ENCODE peak calls at places on chromosomes 4 and X, in nine cellular contexts. L, Z, I, Q, G, S, R, M and D are unnamed samples.

GRCh38 chr4:4426511-4427477 is 39.9 kb downstream of the NSG1 start:
- DNase-seq in G (no peak), R (peak), Z (peak), L (no peak), M (no peak), S (no peak), Q (no peak), I (no peak), D (no peak)

GRCh38 chr4:172809319-172809718 is 359.3 kb upstream of the GALNT7 start:
- DNase-seq in I (no peak), R (no peak), M (no peak), Q (no peak), Z (no peak), S (no peak), G (no peak), L (no peak), D (no peak)

GRCh38 chr4:152118108-152118507 is 357.3 kb upstream of the GATB start:
- DNase-seq in Q (no peak), S (no peak), I (no peak), G (no peak), Z (no peak), L (no peak), M (no peak), R (no peak), D (no peak)

GRCh38 chr4:138275946-138276621 is 33.9 kb upstream of the SLC7A11 start:
- DNase-seq in I (peak), M (no peak), L (peak), S (no peak), Q (no peak), Z (no peak), G (no peak), R (peak), D (peak)

GRCh38 chr4:73381214-73381613 is 22.9 kb upstream of the ALB start:
- DNase-seq in G (no peak), Z (no peak), I (no peak), M (no peak), L (no peak), Q (no peak), R (no peak), S (no peak), D (no peak)

GRCh38 chr4:7186516-7187296 is 5.6 kb upstream of the SORCS2 start:
- DNase-seq in Z (peak), R (no peak), M (no peak), I (no peak), S (no peak), Q (no peak), L (no peak), G (no peak), D (no peak)

GRCh38 chrX:63350551-63350950 is 581 bp downstream of the SPIN4 start:
- DNase-seq in R (peak), G (peak), I (no peak), Q (peak), S (no peak), Z (peak), M (peak), L (peak), D (no peak)

GRCh38 chr4:98781641-98782348 is 123.4 kb upstream of the TSPAN5 start:
- DNase-seq in I (no peak), G (no peak), L (no peak), R (no peak), Q (no peak), Z (no peak), M (no peak), S (no peak), D (no peak)

GRCh38 chr4:132642196-132642817 is 506.8 kb upstream of the PCDH10 start:
- DNase-seq in M (peak), S (no peak), Z (no peak), G (no peak), Q (no peak), I (peak), R (peak), L (peak), D (peak)

GRCh38 chr4:40190880-40191815 is 5.7 kb upstream of the RHOH start:
- DNase-seq in R (peak), I (no peak), G (peak), S (no peak), Z (no peak), Q (no peak), M (no peak), L (no peak), D (no peak)

GRCh38 chr4:24322517-24322916 is 261.8 kb downstream of the DHX15 start:
- DNase-seq in Q (no peak), G (no peak), S (no peak), R (no peak), I (no peak), L (peak), Z (no peak), M (no peak), D (peak)

GRCh38 chr4:110898290-110898689 is 275.4 kb upstream of the PITX2 start:
- DNase-seq in Q (no peak), R (no peak), Z (no peak), L (no peak), I (no peak), M (no peak), G (no peak), S (no peak), D (no peak)